ENCODE peak calls at places on chromosome 13, in six cellular contexts. F is AG09309; X is upper lobe of right lung; E is CD8-positive, alpha-beta memory T cell; U is fibroblast of pulmonary artery; I is NB4. T is an unnamed sample.
A peak's percentile ranks its signal among the peaks of the same experiment; 100 is the strongest.

GRCh38 chr13:114222461-114222968 is 12.2 kb upstream of the CDC16 start:
- DNase-seq in F (no peak), X (no peak), E (no peak), U (peak; percentile 80), I (peak; percentile 90), T (no peak)

GRCh38 chr13:47846886-47847285 is 154.2 kb downstream of the SUCLA2 start:
- DNase-seq in F (no peak), X (no peak), E (no peak), U (no peak), I (no peak), T (no peak)

GRCh38 chr13:37701306-37701705 is 102.7 kb upstream of the POSTN start:
- DNase-seq in F (peak; percentile 31), X (no peak), E (no peak), U (peak; percentile 96), I (no peak), T (no peak)

GRCh38 chr13:50650936-50651638 is 192.4 kb downstream of the DLEU7 start:
- DNase-seq in F (no peak), X (no peak), E (no peak), U (no peak), I (no peak), T (no peak)

GRCh38 chr13:110794209-110794608 is 80.7 kb downstream of the ING1 start:
- DNase-seq in F (no peak), X (no peak), E (no peak), U (no peak), I (no peak), T (no peak)

GRCh38 chr13:100490692-100491091 is 97.9 kb downstream of the GGACT start:
- DNase-seq in F (no peak), X (no peak), E (no peak), U (no peak), I (peak; percentile 25), T (no peak)

GRCh38 chr13:101202590-101202989 is 213.7 kb downstream of the NALCN start:
- DNase-seq in F (no peak), X (no peak), E (no peak), U (no peak), I (no peak), T (no peak)

GRCh38 chr13:93861818-93862217 is 617.7 kb downstream of the DCT start:
- DNase-seq in F (peak; percentile 32), X (no peak), E (no peak), U (peak; percentile 82), I (no peak), T (peak; percentile 45)

GRCh38 chr13:90103099-90103784 is 1244.2 kb upstream of the MIR17HG start:
- DNase-seq in F (no peak), X (no peak), E (no peak), U (no peak), I (no peak), T (no peak)

GRCh38 chr13:97339019-97339988 is 94.7 kb upstream of the RAP2A start:
- DNase-seq in F (peak; percentile 82), X (no peak), E (no peak), U (peak; percentile 93), I (no peak), T (peak; percentile 71)

GRCh38 chr13:75647126-75647784 is 11.1 kb downstream of the LMO7 start:
- DNase-seq in F (no peak), X (no peak), E (no peak), U (no peak), I (no peak), T (no peak)

GRCh38 chr13:43377149-43377548 is 353.8 kb downstream of the DNAJC15 start:
- DNase-seq in F (no peak), X (no peak), E (no peak), U (peak; percentile 55), I (no peak), T (no peak)

GRCh38 chr13:20828540-20829364 is 55.0 kb upstream of the EEF1AKMT1 start:
- DNase-seq in F (peak; percentile 34), X (no peak), E (peak; percentile 22), U (peak; percentile 72), I (peak; percentile 65), T (no peak)

GRCh38 chr13:102033719-102034446 is 368.0 kb downstream of the FGF14 start:
- DNase-seq in F (no peak), X (no peak), E (no peak), U (no peak), I (no peak), T (no peak)

GRCh38 chr13:114118763-114119123 is 13.7 kb downstream of the RASA3 start:
- DNase-seq in F (no peak), X (no peak), E (no peak), U (peak; percentile 64), I (no peak), T (no peak)

GRCh38 chr13:72820156-72820897 is 38.4 kb downstream of the PIBF1 start:
- DNase-seq in F (peak; percentile 21), X (no peak), E (no peak), U (peak; percentile 42), I (no peak), T (no peak)

GRCh38 chr13:45206340-45206739 is 5.5 kb upstream of the KCTD4 start:
- DNase-seq in F (peak; percentile 77), X (no peak), E (no peak), U (peak; percentile 92), I (no peak), T (peak; percentile 82)

GRCh38 chr13:59603646-59604045 is 560.1 kb downstream of the DIAPH3 start:
- DNase-seq in F (no peak), X (no peak), E (no peak), U (no peak), I (no peak), T (no peak)

GRCh38 chr13:90502143-90502542 is 845.3 kb upstream of the MIR17HG start:
- DNase-seq in F (no peak), X (no peak), E (no peak), U (no peak), I (no peak), T (no peak)

GRCh38 chr13:83151308-83151660 is 731.0 kb downstream of the SLITRK1 start:
- DNase-seq in F (peak; percentile 16), X (no peak), E (no peak), U (peak; percentile 2), I (no peak), T (no peak)

GRCh38 chr13:99995104-99995502 is 13.5 kb downstream of the ZIC2 start:
- DNase-seq in F (no peak), X (no peak), E (no peak), U (no peak), I (no peak), T (no peak)

GRCh38 chr13:45374917-45375316 is 33.9 kb upstream of the TPT1 start:
- DNase-seq in F (no peak), X (no peak), E (no peak), U (no peak), I (no peak), T (no peak)

GRCh38 chr13:112059457-112060317 is 7.3 kb upstream of the SOX1 start:
- DNase-seq in F (no peak), X (no peak), E (no peak), U (no peak), I (no peak), T (no peak)

DNA sequence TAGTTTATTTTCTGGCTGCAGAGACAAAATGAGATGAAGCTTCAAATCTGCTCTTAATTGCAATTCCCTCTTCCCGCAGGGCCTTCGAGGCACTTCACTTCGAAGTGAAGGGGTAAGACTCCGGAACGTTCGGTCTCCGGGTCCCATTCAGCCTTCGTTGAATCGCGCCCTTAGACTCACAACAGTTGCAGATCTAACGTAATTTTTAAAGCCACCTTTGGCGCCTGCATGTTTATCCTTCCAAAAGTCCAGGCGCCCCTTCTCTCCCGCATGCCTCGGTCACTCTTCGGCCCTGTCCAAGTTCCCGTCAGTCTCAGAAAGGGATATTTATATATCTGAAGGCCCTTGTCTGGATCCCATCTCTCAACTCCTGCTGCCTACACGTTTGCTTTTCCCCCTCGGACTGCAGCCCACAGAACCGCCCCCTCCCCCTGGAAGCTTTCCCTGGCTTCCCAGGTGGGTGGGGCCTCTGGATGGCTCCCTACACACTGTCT is 912 bp upstream of the KCTD12 start:
- DNase-seq in F (no peak), X (no peak), E (no peak), U (no peak), I (no peak), T (no peak)
- H3K4me3 ChIP-seq in F (peak overlapping the region; percentile 64), X (peak overlapping the region; percentile 86), E (peak overlapping the region; percentile 41), U (peak overlapping the region; percentile 71), I (no peak overlapping the region), T (peak overlapping the region; percentile 58)

GRCh38 chr13:52808842-52809219 is 39.6 kb downstream of the PCDH8 start:
- DNase-seq in F (no peak), X (no peak), E (no peak), U (no peak), I (no peak), T (no peak)

GRCh38 chr13:52809310-52809769 is 39.1 kb downstream of the PCDH8 start:
- DNase-seq in F (peak; percentile 1), X (peak; percentile 73), E (no peak), U (peak; percentile 54), I (peak; percentile 92), T (no peak)

GRCh38 chr13:52815330-52815729 is 33.1 kb downstream of the PCDH8 start:
- DNase-seq in F (no peak), X (no peak), E (no peak), U (no peak), I (no peak), T (no peak)

DNA sequence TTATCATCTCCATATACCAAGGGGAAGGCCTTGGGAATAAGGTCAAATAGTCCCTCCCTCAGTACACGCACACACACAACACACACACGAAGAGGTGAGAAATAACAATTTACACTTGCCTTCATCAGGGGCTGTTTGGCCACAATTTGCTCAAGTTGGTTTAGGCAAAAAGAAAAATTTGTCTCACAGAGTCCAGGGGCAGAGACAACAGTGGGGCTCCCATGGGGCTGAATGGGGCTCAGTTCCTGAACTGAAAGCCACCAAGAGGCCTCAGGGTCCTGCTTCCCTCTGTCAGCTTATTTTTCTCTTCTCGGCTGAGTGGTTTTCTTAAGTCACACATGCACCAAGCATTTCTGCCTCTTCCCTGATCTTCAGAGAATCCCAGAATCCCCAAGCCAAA is 35.5 kb downstream of the PCDH8 start:
- DNase-seq in F (no peak), X (no peak), E (no peak), U (no peak), I (no peak), T (no peak)
- H3K4me3 ChIP-seq in F (no peak overlapping the region), X (no peak overlapping the region), E (no peak overlapping the region), U (no peak overlapping the region), I (no peak overlapping the region), T (no peak overlapping the region)

DNA sequence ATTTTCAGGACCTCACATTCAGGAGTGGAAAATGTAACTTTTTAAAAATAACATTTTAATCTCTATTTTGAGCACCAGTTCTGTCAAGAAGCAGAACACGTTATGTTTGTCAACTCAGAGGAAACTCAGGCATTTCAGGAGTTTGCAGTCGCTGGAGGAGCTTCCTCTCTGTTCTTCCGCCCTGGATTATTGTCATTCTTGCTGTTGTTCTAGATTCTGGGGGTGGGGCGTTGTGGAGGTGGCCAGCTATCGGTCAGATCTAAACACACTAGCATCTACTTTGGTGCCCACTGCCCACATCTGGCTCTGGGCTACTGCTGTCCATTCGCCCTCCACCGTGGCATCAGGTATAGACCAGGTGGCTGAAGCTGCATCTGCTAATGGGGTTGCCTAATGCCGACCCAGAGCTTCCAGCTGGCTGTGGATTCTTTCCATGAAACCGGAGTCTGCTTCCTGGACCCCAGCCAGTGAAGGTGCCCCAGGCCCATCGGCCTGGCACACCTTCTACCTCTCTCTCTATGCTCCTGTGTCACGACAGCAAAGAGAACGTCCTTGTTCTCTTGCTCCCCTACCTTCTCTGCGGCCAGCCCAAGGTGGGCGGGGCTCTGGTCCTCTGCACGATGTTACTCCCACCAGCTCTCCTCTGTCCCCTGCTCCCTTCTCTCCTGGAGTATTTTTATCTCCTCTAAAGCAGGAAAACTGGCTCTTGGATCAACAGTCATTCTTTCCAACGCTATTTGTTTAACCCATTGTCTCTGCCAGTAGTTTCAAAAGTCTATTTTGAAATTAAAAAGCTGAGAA is 36.6 kb upstream of the DGKH start:
- DNase-seq in F (no peak), X (no peak), E (no peak), U (no peak), I (no peak), T (no peak)
- H3K4me3 ChIP-seq in F (no peak overlapping the region), X (no peak overlapping the region), E (no peak overlapping the region), U (no peak overlapping the region), I (no peak overlapping the region), T (no peak overlapping the region)

GRCh38 chr13:22095794-22096193 is 424.9 kb downstream of the FGF9 start:
- DNase-seq in F (no peak), X (no peak), E (no peak), U (no peak), I (no peak), T (no peak)
- H3K4me3 ChIP-seq in F (no peak overlapping the region), X (no peak overlapping the region), E (no peak overlapping the region), U (no peak overlapping the region), I (no peak overlapping the region), T (no peak overlapping the region)